ENCODE peak calls at places on chromosomes 7 and 10, in five cellular contexts. X is GM03348, W is right atrium auricular region, R is K562, A is EH. J is an unnamed sample.
A peak's percentile ranks its signal among the peaks of the same experiment; 100 is the strongest.

GRCh38 chr10:72875250-72876055 is 18.1 kb upstream of the OIT3 start:
- DNase-seq in X (peak; percentile 33), W (no peak), R (no peak), A (peak; percentile 47), J (peak; percentile 7)

GRCh38 chr7:127751062-127751722 is 99.2 kb downstream of the SND1 start:
- DNase-seq in X (peak; percentile 34), W (no peak), R (no peak), A (peak; percentile 74), J (no peak)

GRCh38 chr7:155144371-155144770 is 74.2 kb downstream of the HTR5A start:
- DNase-seq in X (no peak), W (no peak), R (no peak), A (no peak), J (no peak)

GRCh38 chr7:95875519-95875918 is 103.2 kb downstream of the DYNC1I1 start:
- DNase-seq in X (no peak), W (no peak), R (no peak), A (no peak), J (no peak)

GRCh38 chr10:124537891-124538290 is 76.3 kb downstream of the LHPP start:
- DNase-seq in X (no peak), W (no peak), R (no peak), A (no peak), J (no peak)

GRCh38 chr7:124031919-124032318 is 948 bp downstream of the TMEM229A start:
- DNase-seq in X (peak; percentile 4), W (no peak), R (no peak), A (no peak), J (no peak)

GRCh38 chr10:124145109-124145860 is 51.9 kb upstream of the CHST15 start:
- DNase-seq in X (no peak), W (peak; percentile 81), R (no peak), A (peak; percentile 28), J (peak; percentile 68)

GRCh38 chr10:8049874-8050560 is 4.5 kb upstream of the GATA3 start:
- DNase-seq in X (no peak), W (no peak), R (no peak), A (no peak), J (no peak)

GRCh38 chr10:75395171-75395954 is 6.2 kb downstream of the ZNF503 start:
- DNase-seq in X (peak; percentile 92), W (peak; percentile 63), R (peak; percentile 92), A (peak; percentile 60), J (peak; percentile 20)